ENCODE peak calls at places on chromosomes 11 and 22, in nine cellular contexts. R is tibial nerve, M is endothelial cell of umbilical vein, H is uterus, E is heart left ventricle, U is prostate gland, Q is IMR-90, G is adrenal gland, Y is sigmoid colon. W is an unnamed sample.
A peak's percentile ranks its signal among the peaks of the same experiment; 100 is the strongest.

GRCh38 chr11:102457056-102457677 is 4.6 kb upstream of the TMEM123 start:
- DNase-seq in Q (no peak), E (no peak), Y (no peak), G (no peak), M (no peak), R (no peak), U (no peak), H (no peak), W (no peak)

GRCh38 chr22:28230682-28231081 is 311.6 kb upstream of the PITPNB start:
- DNase-seq in U (no peak), R (no peak), E (no peak), Q (peak; percentile 18), Y (no peak), M (no peak), G (no peak), H (no peak), W (no peak)

GRCh38 chr11:104623518-104623917 is 274.7 kb downstream of the CASP12 start:
- DNase-seq in R (no peak), M (peak; percentile 32), U (no peak), E (no peak), Q (peak; percentile 70), H (no peak), G (no peak), Y (no peak), W (peak; percentile 0)

GRCh38 chr11:111637885-111638284 is 35.6 kb downstream of the SIK2 start:
- DNase-seq in R (no peak), Q (no peak), H (no peak), E (no peak), Y (no peak), G (no peak), M (no peak), U (no peak), W (no peak)

GRCh38 chr11:87007938-87008337 is 29.8 kb upstream of the TMEM135 start:
- DNase-seq in R (no peak), Q (peak; percentile 55), E (no peak), U (no peak), Y (no peak), G (no peak), H (no peak), M (no peak), W (no peak)

GRCh38 chr22:37324340-37325023 is 42.2 kb downstream of the CYTH4 start:
- DNase-seq in Y (no peak), H (no peak), R (no peak), E (no peak), G (no peak), U (no peak), Q (no peak), M (no peak), W (no peak)

GRCh38 chr11:124740277-124740882 is 638 bp downstream of the NRGN start:
- DNase-seq in H (no peak), U (no peak), G (no peak), R (no peak), Y (no peak), Q (no peak), M (peak; percentile 58), E (peak; percentile 56), W (no peak)

GRCh38 chr22:36737776-36738175 is 34.2 kb upstream of the CACNG2 start:
- DNase-seq in Q (no peak), H (no peak), U (no peak), G (no peak), Y (peak; percentile 65), M (no peak), R (no peak), E (no peak), W (no peak)

GRCh38 chr11:106302416-106302815 is 225.0 kb downstream of the AASDHPPT start:
- DNase-seq in Q (no peak), H (no peak), U (no peak), E (no peak), R (no peak), Y (no peak), G (no peak), M (no peak), W (no peak)

GRCh38 chr11:15750535-15751297 is 605.6 kb downstream of the SOX6 start:
- DNase-seq in E (no peak), Q (no peak), M (no peak), U (no peak), R (no peak), G (no peak), H (no peak), Y (no peak), W (no peak)

GRCh38 chr11:14249121-14249963 is 109.6 kb downstream of the RRAS2 start:
- DNase-seq in E (no peak), R (peak; percentile 27), Y (peak; percentile 78), Q (peak; percentile 53), M (peak; percentile 46), G (peak; percentile 53), U (peak; percentile 38), H (peak; percentile 58), W (peak; percentile 44)

DNA sequence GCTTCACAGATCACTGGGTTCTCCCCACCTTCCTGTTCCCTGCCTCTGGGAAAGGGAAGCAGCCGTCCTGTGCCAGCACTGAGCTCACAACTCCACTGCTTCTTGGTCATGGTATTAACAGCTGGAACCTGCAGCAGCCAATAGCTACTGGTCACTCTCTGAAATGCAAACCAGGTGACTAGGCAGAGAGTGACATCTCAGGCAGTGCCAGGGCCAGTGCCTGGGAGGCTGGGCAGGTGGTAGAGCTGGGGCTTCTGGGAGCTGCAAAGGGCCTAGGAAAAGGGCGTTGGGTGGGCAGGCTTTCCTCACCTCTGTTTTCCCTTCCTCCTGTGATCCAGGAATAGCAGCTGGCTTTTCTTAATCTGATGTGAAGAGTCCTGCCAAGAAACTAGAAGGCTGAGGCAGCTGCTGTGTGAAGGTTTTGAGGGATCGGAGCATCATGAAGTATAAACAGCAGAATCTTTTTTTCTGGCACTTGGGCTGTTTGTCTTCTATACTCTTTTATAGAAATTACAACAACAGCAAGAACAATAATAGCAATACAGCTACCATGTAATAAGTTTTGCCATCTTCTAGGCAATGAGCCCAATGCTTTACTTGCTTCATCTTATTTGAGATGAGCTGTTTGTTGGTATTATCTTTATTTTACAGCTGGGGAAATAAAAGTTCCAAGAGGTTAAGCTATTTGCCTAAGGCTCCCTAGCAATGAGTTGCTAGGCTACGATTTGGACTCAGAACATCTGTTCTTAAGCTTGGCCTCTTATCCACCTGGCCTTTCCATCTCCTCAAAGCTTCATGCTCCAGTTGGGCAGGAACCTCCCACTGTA is 22.0 kb upstream of the CD44 start:
- DNase-seq in M (no peak), E (peak; percentile 40), Q (peak; percentile 55), R (no peak), G (no peak), H (peak; percentile 79), Y (no peak), U (no peak), W (no peak)
- TF ChIP-seq POLR2A in M (no peak), E (no peak), Q (no peak), R (no peak), G (no peak), H (no peak), Y (no peak), U (no peak), W (no peak)

DNA sequence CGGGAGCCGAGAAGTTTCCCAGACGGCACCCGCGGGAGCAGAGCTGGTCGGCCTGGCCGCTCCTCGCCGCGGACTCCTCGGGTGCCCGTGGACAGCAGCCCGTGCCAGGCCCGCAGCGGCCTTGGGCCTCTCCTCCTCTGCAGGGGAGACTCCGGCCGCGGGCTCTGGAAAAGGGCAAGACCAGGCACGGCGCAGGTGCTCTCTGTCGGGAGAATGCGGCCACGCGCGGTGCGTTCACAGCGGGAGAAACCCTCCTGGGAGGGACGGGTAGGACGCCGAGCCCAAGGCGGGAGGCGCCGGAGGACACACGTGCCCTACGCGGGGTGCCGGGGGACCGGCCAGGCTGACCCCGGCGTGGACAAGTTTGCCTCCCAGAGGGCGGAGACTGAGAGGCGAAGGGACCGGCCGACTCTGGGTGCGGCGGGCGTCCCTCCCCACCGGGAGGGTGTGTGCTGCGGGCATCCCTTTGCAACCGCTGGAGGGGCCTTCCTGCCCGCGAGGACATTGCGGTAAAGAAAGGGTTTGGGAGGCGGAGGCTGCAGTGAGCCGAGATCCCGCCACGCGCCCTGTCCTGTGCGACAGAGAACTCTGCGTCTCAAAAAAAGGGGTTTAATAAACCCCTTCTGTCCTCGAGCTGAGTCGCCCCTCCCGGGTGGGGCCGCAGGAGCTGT is 2.3 kb downstream of the IFITM1 start:
- DNase-seq in Y (peak; percentile 75), R (no peak), H (no peak), M (no peak), Q (no peak), U (no peak), G (peak; percentile 19), E (peak; percentile 65), W (no peak)
- TF ChIP-seq POLR2A in Y (no peak), R (no peak), H (no peak), M (no peak), Q (no peak), U (peak; percentile 25), G (no peak), E (peak; percentile 46), W (no peak)

GRCh38 chr11:34053161-34053686 is 1.7 kb downstream of the CAPRIN1 start:
- DNase-seq in G (peak; percentile 78), U (peak; percentile 73), R (peak; percentile 28), Y (peak; percentile 86), H (peak; percentile 66), M (peak; percentile 80), E (peak; percentile 77), Q (peak; percentile 76), W (peak; percentile 64)
- TF ChIP-seq POLR2A in G (peak; percentile 40), U (peak; percentile 31), R (no peak), Y (no peak), H (no peak), M (no peak), E (no peak), Q (peak; percentile 57), W (peak; percentile 24)

GRCh38 chr11:118897721-118898310 is 14.1 kb downstream of the CXCR5 start:
- DNase-seq in E (no peak), M (no peak), Q (no peak), H (peak; percentile 20), R (no peak), U (no peak), Y (peak; percentile 56), G (peak; percentile 14), W (no peak)
- TF ChIP-seq POLR2A in E (no peak), M (no peak), Q (no peak), H (no peak), R (no peak), U (no peak), Y (no peak), G (no peak), W (no peak)

GRCh38 chr22:45974498-45974897 is 2.5 kb downstream of the WNT7B start:
- DNase-seq in U (no peak), E (no peak), Y (no peak), Q (no peak), R (no peak), H (no peak), G (no peak), M (no peak), W (no peak)
- TF ChIP-seq POLR2A in U (peak; percentile 60), E (no peak), Y (no peak), Q (no peak), R (no peak), H (no peak), G (no peak), M (no peak), W (no peak)